ENCODE peak calls at places on chromosomes 1 and 21, in eight cellular contexts. One of them, this sample, is unnamed.
A peak's percentile ranks its signal among the peaks of the same experiment; 100 is the strongest.

GRCh38 chr21:41360072-41360821 is 1.6 kb upstream of the MX2 start:
- DNase-seq in HCT116: no peak
- DNase-seq in H1: no peak
- DNase-seq in endothelial cell of umbilical vein: no peak
- DNase-seq in K562: peak; percentile 14
- DNase-seq in HepG2: peak; percentile 46
- DNase-seq in GM12878: no peak
- DNase-seq in A549: no peak
- DNase-seq in this sample: no peak

GRCh38 chr1:165891461-165891860 is 64.0 kb downstream of the UCK2 start:
- DNase-seq in A549: no peak
- DNase-seq in GM12878: no peak
- DNase-seq in HCT116: no peak
- DNase-seq in K562: no peak
- DNase-seq in HepG2: no peak
- DNase-seq in H1: no peak
- DNase-seq in endothelial cell of umbilical vein: no peak
- DNase-seq in this sample: no peak

GRCh38 chr1:205417884-205418283 is 4.0 kb downstream of the LEMD1 start:
- DNase-seq in endothelial cell of umbilical vein: no peak
- DNase-seq in A549: no peak
- DNase-seq in HepG2: no peak
- DNase-seq in GM12878: no peak
- DNase-seq in H1: no peak
- DNase-seq in K562: peak; percentile 35
- DNase-seq in HCT116: no peak
- DNase-seq in this sample: no peak

GRCh38 chr1:23797478-23798448 is 2.8 kb downstream of the GALE start:
- DNase-seq in GM12878: no peak
- DNase-seq in HepG2: no peak
- DNase-seq in HCT116: no peak
- DNase-seq in H1: no peak
- DNase-seq in A549: no peak
- DNase-seq in K562: no peak
- DNase-seq in endothelial cell of umbilical vein: no peak
- DNase-seq in this sample: no peak

GRCh38 chr1:220124542-220124941 is 30.6 kb downstream of the IARS2 start:
- DNase-seq in HepG2: no peak
- DNase-seq in HCT116: no peak
- DNase-seq in GM12878: no peak
- DNase-seq in K562: no peak
- DNase-seq in A549: no peak
- DNase-seq in endothelial cell of umbilical vein: no peak
- DNase-seq in H1: no peak
- DNase-seq in this sample: peak; percentile 18

GRCh38 chr1:110672753-110673108 is 2.0 kb downstream of the KCNA3 start:
- DNase-seq in K562: no peak
- DNase-seq in endothelial cell of umbilical vein: no peak
- DNase-seq in HepG2: no peak
- DNase-seq in H1: no peak
- DNase-seq in A549: no peak
- DNase-seq in GM12878: peak; percentile 37
- DNase-seq in HCT116: no peak
- DNase-seq in this sample: no peak

GRCh38 chr1:20590313-20590777 is 1.4 kb downstream of the CDA start:
- DNase-seq in HCT116: no peak
- DNase-seq in endothelial cell of umbilical vein: no peak
- DNase-seq in H1: no peak
- DNase-seq in GM12878: no peak
- DNase-seq in K562: no peak
- DNase-seq in HepG2: peak; percentile 55
- DNase-seq in A549: no peak
- DNase-seq in this sample: peak; percentile 96

GRCh38 chr1:37731312-37732019 is 33.5 kb downstream of the EPHA10 start:
- DNase-seq in HepG2: no peak
- DNase-seq in A549: no peak
- DNase-seq in HCT116: no peak
- DNase-seq in endothelial cell of umbilical vein: no peak
- DNase-seq in H1: no peak
- DNase-seq in K562: no peak
- DNase-seq in GM12878: no peak
- DNase-seq in this sample: no peak

GRCh38 chr21:41317458-41317857 is 857 bp downstream of the FAM3B start:
- DNase-seq in HCT116: no peak
- DNase-seq in GM12878: no peak
- DNase-seq in H1: no peak
- DNase-seq in endothelial cell of umbilical vein: no peak
- DNase-seq in HepG2: no peak
- DNase-seq in A549: no peak
- DNase-seq in K562: no peak
- DNase-seq in this sample: no peak

GRCh38 chr1:28365864-28366263 is 3.7 kb upstream of the PHACTR4 start:
- DNase-seq in A549: no peak
- DNase-seq in GM12878: no peak
- DNase-seq in HepG2: no peak
- DNase-seq in endothelial cell of umbilical vein: no peak
- DNase-seq in HCT116: no peak
- DNase-seq in K562: no peak
- DNase-seq in H1: no peak
- DNase-seq in this sample: no peak

GRCh38 chr1:225877570-225877969 is 4.6 kb downstream of the TMEM63A start:
- DNase-seq in HepG2: peak; percentile 42
- DNase-seq in endothelial cell of umbilical vein: peak; percentile 60
- DNase-seq in A549: peak; percentile 64
- DNase-seq in GM12878: no peak
- DNase-seq in HCT116: no peak
- DNase-seq in H1: no peak
- DNase-seq in K562: peak; percentile 75
- DNase-seq in this sample: peak; percentile 57

GRCh38 chr21:16587141-16587570 is 857.4 kb downstream of the USP25 start:
- DNase-seq in HCT116: no peak
- DNase-seq in H1: no peak
- DNase-seq in HepG2: peak; percentile 38
- DNase-seq in A549: peak; percentile 29
- DNase-seq in GM12878: no peak
- DNase-seq in endothelial cell of umbilical vein: peak; percentile 85
- DNase-seq in K562: no peak
- DNase-seq in this sample: peak; percentile 9
- H3K4me3 ChIP-seq in HCT116: no peak overlapping the region
- H3K4me3 ChIP-seq in H1: no peak overlapping the region
- H3K4me3 ChIP-seq in HepG2: no peak overlapping the region
- H3K4me3 ChIP-seq in A549: peak overlapping the region; percentile 52
- H3K4me3 ChIP-seq in GM12878: no peak overlapping the region
- H3K4me3 ChIP-seq in endothelial cell of umbilical vein: peak overlapping the region; percentile 7
- H3K4me3 ChIP-seq in K562: no peak overlapping the region
- H3K4me3 ChIP-seq in this sample: no peak overlapping the region

GRCh38 chr1:89843279-89844121 is 22.7 kb downstream of the LRRC8D start:
- DNase-seq in H1: no peak
- DNase-seq in endothelial cell of umbilical vein: peak; percentile 75
- DNase-seq in HepG2: no peak
- DNase-seq in A549: peak; percentile 72
- DNase-seq in HCT116: no peak
- DNase-seq in GM12878: no peak
- DNase-seq in K562: no peak
- DNase-seq in this sample: peak; percentile 89
- TF ChIP-seq POLR2A in H1: no peak
- TF ChIP-seq POLR2A in endothelial cell of umbilical vein: peak; percentile 57
- TF ChIP-seq POLR2A in HepG2: no peak
- TF ChIP-seq POLR2A in A549: peak; percentile 60
- TF ChIP-seq POLR2A in HCT116: peak; percentile 21
- TF ChIP-seq POLR2A in GM12878: peak; percentile 83
- TF ChIP-seq POLR2A in K562: no peak
- TF ChIP-seq POLR2A in this sample: peak; percentile 30

GRCh38 chr1:14138135-14138506 is 438.1 kb downstream of the PRDM2 start:
- DNase-seq in HepG2: no peak
- DNase-seq in H1: no peak
- DNase-seq in HCT116: no peak
- DNase-seq in endothelial cell of umbilical vein: no peak
- DNase-seq in A549: no peak
- DNase-seq in GM12878: no peak
- DNase-seq in K562: no peak
- DNase-seq in this sample: no peak
- TF ChIP-seq MAX in HepG2: no peak
- TF ChIP-seq MAX in H1: no peak
- TF ChIP-seq MAX in HCT116: no peak
- TF ChIP-seq MAX in endothelial cell of umbilical vein: no peak
- TF ChIP-seq MAX in A549: no peak
- TF ChIP-seq MAX in GM12878: no peak
- TF ChIP-seq MAX in K562: no peak
- TF ChIP-seq MAX in this sample: no peak

GRCh38 chr1:230210979-230211336 is 143.9 kb downstream of the GALNT2 start:
- DNase-seq in K562: no peak
- DNase-seq in A549: no peak
- DNase-seq in HepG2: no peak
- DNase-seq in GM12878: no peak
- DNase-seq in H1: no peak
- DNase-seq in endothelial cell of umbilical vein: no peak
- DNase-seq in HCT116: no peak
- DNase-seq in this sample: no peak

GRCh38 chr1:230212405-230212936 is 145.4 kb downstream of the GALNT2 start:
- DNase-seq in HepG2: no peak
- DNase-seq in endothelial cell of umbilical vein: no peak
- DNase-seq in A549: no peak
- DNase-seq in HCT116: no peak
- DNase-seq in K562: no peak
- DNase-seq in GM12878: peak; percentile 53
- DNase-seq in H1: no peak
- DNase-seq in this sample: no peak

GRCh38 chr1:230211436-230212145 is 144.6 kb downstream of the GALNT2 start:
- DNase-seq in HCT116: no peak
- DNase-seq in K562: no peak
- DNase-seq in A549: no peak
- DNase-seq in GM12878: no peak
- DNase-seq in H1: no peak
- DNase-seq in endothelial cell of umbilical vein: no peak
- DNase-seq in HepG2: no peak
- DNase-seq in this sample: no peak

GRCh38 chr1:230208619-230209261 is 141.7 kb downstream of the GALNT2 start:
- DNase-seq in H1: no peak
- DNase-seq in endothelial cell of umbilical vein: no peak
- DNase-seq in HCT116: no peak
- DNase-seq in HepG2: no peak
- DNase-seq in K562: no peak
- DNase-seq in A549: no peak
- DNase-seq in GM12878: no peak
- DNase-seq in this sample: no peak

GRCh38 chr1:230210326-230210978 is 143.4 kb downstream of the GALNT2 start:
- DNase-seq in H1: no peak
- DNase-seq in K562: no peak
- DNase-seq in A549: no peak
- DNase-seq in HepG2: no peak
- DNase-seq in GM12878: no peak
- DNase-seq in endothelial cell of umbilical vein: peak; percentile 57
- DNase-seq in HCT116: no peak
- DNase-seq in this sample: no peak
- H3K4me3 ChIP-seq in H1: no peak overlapping the region
- H3K4me3 ChIP-seq in K562: no peak overlapping the region
- H3K4me3 ChIP-seq in A549: no peak overlapping the region
- H3K4me3 ChIP-seq in HepG2: no peak overlapping the region
- H3K4me3 ChIP-seq in GM12878: no peak overlapping the region
- H3K4me3 ChIP-seq in endothelial cell of umbilical vein: no peak overlapping the region
- H3K4me3 ChIP-seq in HCT116: no peak overlapping the region
- H3K4me3 ChIP-seq in this sample: no peak overlapping the region

GRCh38 chr1:107123741-107124140 is 17.1 kb upstream of the NTNG1 start:
- DNase-seq in H1: no peak
- DNase-seq in K562: no peak
- DNase-seq in A549: no peak
- DNase-seq in GM12878: no peak
- DNase-seq in endothelial cell of umbilical vein: no peak
- DNase-seq in HCT116: no peak
- DNase-seq in HepG2: no peak
- DNase-seq in this sample: no peak

GRCh38 chr1:107124705-107125104 is 16.1 kb upstream of the NTNG1 start:
- DNase-seq in GM12878: no peak
- DNase-seq in H1: no peak
- DNase-seq in endothelial cell of umbilical vein: no peak
- DNase-seq in K562: no peak
- DNase-seq in HCT116: no peak
- DNase-seq in A549: no peak
- DNase-seq in HepG2: no peak
- DNase-seq in this sample: no peak

GRCh38 chr1:107122241-107122640 is 18.6 kb upstream of the NTNG1 start:
- DNase-seq in A549: no peak
- DNase-seq in GM12878: no peak
- DNase-seq in K562: no peak
- DNase-seq in HCT116: no peak
- DNase-seq in endothelial cell of umbilical vein: no peak
- DNase-seq in HepG2: no peak
- DNase-seq in H1: no peak
- DNase-seq in this sample: no peak
- TF ChIP-seq POLR2A in A549: no peak
- TF ChIP-seq POLR2A in GM12878: no peak
- TF ChIP-seq POLR2A in K562: no peak
- TF ChIP-seq POLR2A in HCT116: no peak
- TF ChIP-seq POLR2A in endothelial cell of umbilical vein: no peak
- TF ChIP-seq POLR2A in HepG2: no peak
- TF ChIP-seq POLR2A in H1: no peak
- TF ChIP-seq POLR2A in this sample: no peak

GRCh38 chr1:168627370-168627769 is 51.0 kb downstream of the XCL1 start:
- DNase-seq in K562: no peak
- DNase-seq in endothelial cell of umbilical vein: no peak
- DNase-seq in GM12878: no peak
- DNase-seq in HCT116: no peak
- DNase-seq in HepG2: peak; percentile 20
- DNase-seq in A549: no peak
- DNase-seq in H1: no peak
- DNase-seq in this sample: no peak

GRCh38 chr1:168621356-168621755 is 45.0 kb downstream of the XCL1 start:
- DNase-seq in endothelial cell of umbilical vein: no peak
- DNase-seq in HepG2: no peak
- DNase-seq in HCT116: no peak
- DNase-seq in K562: no peak
- DNase-seq in H1: no peak
- DNase-seq in GM12878: no peak
- DNase-seq in A549: no peak
- DNase-seq in this sample: no peak

GRCh38 chr1:168626326-168626725 is 49.9 kb downstream of the XCL1 start:
- DNase-seq in HepG2: no peak
- DNase-seq in H1: no peak
- DNase-seq in A549: no peak
- DNase-seq in HCT116: no peak
- DNase-seq in endothelial cell of umbilical vein: no peak
- DNase-seq in GM12878: no peak
- DNase-seq in K562: no peak
- DNase-seq in this sample: peak; percentile 52

GRCh38 chr1:168623838-168624237 is 47.4 kb downstream of the XCL1 start:
- DNase-seq in HCT116: no peak
- DNase-seq in K562: no peak
- DNase-seq in A549: no peak
- DNase-seq in HepG2: no peak
- DNase-seq in GM12878: no peak
- DNase-seq in endothelial cell of umbilical vein: no peak
- DNase-seq in H1: no peak
- DNase-seq in this sample: no peak

GRCh38 chr1:168623003-168623828 is 46.8 kb downstream of the XCL1 start:
- DNase-seq in A549: peak; percentile 31
- DNase-seq in endothelial cell of umbilical vein: no peak
- DNase-seq in GM12878: no peak
- DNase-seq in HCT116: peak; percentile 72
- DNase-seq in H1: no peak
- DNase-seq in K562: peak; percentile 58
- DNase-seq in HepG2: no peak
- DNase-seq in this sample: peak; percentile 67
- TF ChIP-seq MAX in A549: no peak
- TF ChIP-seq MAX in endothelial cell of umbilical vein: no peak
- TF ChIP-seq MAX in GM12878: no peak
- TF ChIP-seq MAX in HCT116: no peak
- TF ChIP-seq MAX in H1: no peak
- TF ChIP-seq MAX in K562: no peak
- TF ChIP-seq MAX in HepG2: no peak
- TF ChIP-seq MAX in this sample: no peak

This sample was measured in NB4.